ENCODE peak calls at places on chromosomes 1 and 21, in six cellular contexts. T is AG09309, N is Peyer's patch, O is psoas muscle, P is adrenal gland, C is Kasumi-1. U is an unnamed sample.

GRCh38 chr1:63903947-63904346 is 130.1 kb downstream of the ROR1 start:
- DNase-seq in T (no peak), N (no peak), O (no peak), P (no peak), C (no peak), U (no peak)

GRCh38 chr1:246724001-246724724 is at the start of gene SCCPDH:
- DNase-seq in T (no peak), N (peak; percentile 81), O (peak; percentile 88), P (peak; percentile 79), C (peak; percentile 77), U (peak; percentile 96)

GRCh38 chr1:104294259-104294658 is 544.6 kb downstream of the AMY1C start:
- DNase-seq in T (no peak), N (no peak), O (no peak), P (no peak), C (no peak), U (peak; percentile 37)

GRCh38 chr1:26352338-26352679 is 1.6 kb downstream of the CRYBG2 start:
- DNase-seq in T (no peak), N (no peak), O (no peak), P (no peak), C (no peak), U (no peak)

GRCh38 chr1:223748405-223748772 is 36.0 kb downstream of the CAPN2 start:
- DNase-seq in T (no peak), N (no peak), O (peak; percentile 56), P (peak; percentile 48), C (no peak), U (no peak)

GRCh38 chr21:41839387-41840000 is 39.6 kb downstream of the PRDM15 start:
- DNase-seq in T (no peak), N (peak; percentile 22), O (no peak), P (no peak), C (no peak), U (no peak)

GRCh38 chr21:43346551-43346950 is 80.4 kb downstream of the SIK1 start:
- DNase-seq in T (no peak), N (no peak), O (no peak), P (no peak), C (no peak), U (no peak)

GRCh38 chr1:2984399-2985061 is 36.7 kb upstream of the ACTRT2 start:
- DNase-seq in T (no peak), N (peak; percentile 29), O (peak; percentile 23), P (no peak), C (no peak), U (no peak)

GRCh38 chr1:25174730-25175612 is 57.3 kb downstream of the SYF2 start:
- DNase-seq in T (no peak), N (no peak), O (no peak), P (no peak), C (no peak), U (no peak)

GRCh38 chr1:99784143-99784542 is 17.7 kb upstream of the FRRS1 start:
- DNase-seq in T (no peak), N (no peak), O (no peak), P (no peak), C (no peak), U (no peak)

GRCh38 chr1:37498872-37499617 is 15.5 kb downstream of the MEAF6 start:
- DNase-seq in T (no peak), N (no peak), O (no peak), P (no peak), C (no peak), U (peak; percentile 53)

GRCh38 chr21:42699196-42699595 is 45.8 kb downstream of the PDE9A start:
- DNase-seq in T (no peak), N (no peak), O (no peak), P (no peak), C (no peak), U (no peak)

GRCh38 chr1:29256979-29257804 is 20.9 kb downstream of the PTPRU start:
- DNase-seq in T (no peak), N (no peak), O (no peak), P (no peak), C (no peak), U (peak; percentile 63)

GRCh38 chr1:52210044-52210443 is 68.2 kb downstream of the ZFYVE9 start:
- DNase-seq in T (no peak), N (no peak), O (no peak), P (no peak), C (no peak), U (no peak)

GRCh38 chr1:179353546-179353945 is 12.2 kb upstream of the AXDND1 start:
- DNase-seq in T (no peak), N (no peak), O (no peak), P (peak; percentile 69), C (no peak), U (no peak)

GRCh38 chr1:59605761-59606160 is 209.0 kb upstream of the HOOK1 start:
- DNase-seq in T (no peak), N (no peak), O (no peak), P (no peak), C (no peak), U (no peak)

U was measured in SK-N-SH.